ENCODE peak calls at places on chromosomes 7 and 10, in six cellular contexts. X is colonic mucosa, J is H9, T is B cell, L is fibroblast of mammary gland, N is neural crest cell. G is an unnamed sample.
A peak's percentile ranks its signal among the peaks of the same experiment; 100 is the strongest.

GRCh38 chr10:31940839-31941653 is 12.4 kb upstream of the ARHGAP12 start:
- DNase-seq in X (peak; percentile 44), J (no peak), T (no peak), L (peak; percentile 96), N (no peak), G (no peak)

GRCh38 chr7:66460921-66461361 is 167.7 kb upstream of the KCTD7 start:
- DNase-seq in X (no peak), J (no peak), T (no peak), L (peak; percentile 11), N (no peak), G (no peak)

GRCh38 chr7:149495785-149496641 is 1.6 kb downstream of the ZNF746 start:
- DNase-seq in X (peak; percentile 63), J (no peak), T (no peak), L (peak; percentile 81), N (no peak), G (peak; percentile 44)

GRCh38 chr10:89327803-89328441 is at the start of gene IFIT3:
- DNase-seq in X (peak; percentile 58), J (no peak), T (peak; percentile 35), L (peak; percentile 95), N (peak; percentile 12), G (peak; percentile 32)

GRCh38 chr10:126663880-126664279 is 6.6 kb downstream of the C10orf90 start:
- DNase-seq in X (no peak), J (no peak), T (no peak), L (peak; percentile 94), N (no peak), G (no peak)

GRCh38 chr7:17299477-17299991 is 1.1 kb downstream of the AHR start:
- DNase-seq in X (peak; percentile 31), J (no peak), T (peak; percentile 7), L (no peak), N (no peak), G (peak; percentile 45)

GRCh38 chr10:98463976-98464754 is 17.4 kb upstream of the HPS1 start:
- DNase-seq in X (no peak), J (no peak), T (no peak), L (no peak), N (no peak), G (peak; percentile 16)

GRCh38 chr7:3027005-3027404 is 16.7 kb downstream of the CARD11 start:
- DNase-seq in X (no peak), J (no peak), T (no peak), L (no peak), N (no peak), G (no peak)

GRCh38 chr10:70296406-70296899 is 12.6 kb upstream of the NPFFR1 start:
- DNase-seq in X (peak; percentile 59), J (peak; percentile 43), T (no peak), L (peak; percentile 96), N (no peak), G (no peak)

GRCh38 chr7:69906309-69906995 is 308.2 kb downstream of the AUTS2 start:
- DNase-seq in X (no peak), J (no peak), T (peak; percentile 15), L (peak; percentile 55), N (no peak), G (peak; percentile 28)

GRCh38 chr10:49324711-49325110 is 25.7 kb downstream of the C10orf71 start:
- DNase-seq in X (no peak), J (peak; percentile 44), T (no peak), L (no peak), N (no peak), G (no peak)

GRCh38 chr7:42910306-42910705 is 1.6 kb downstream of the C7orf25 start:
- DNase-seq in X (no peak), J (no peak), T (no peak), L (no peak), N (no peak), G (no peak)

GRCh38 chr7:131335639-131336400 is 8.1 kb downstream of the MKLN1 start:
- DNase-seq in X (no peak), J (no peak), T (no peak), L (no peak), N (no peak), G (no peak)

GRCh38 chr10:117138838-117139580 is 939 bp upstream of the VAX1 start:
- DNase-seq in X (no peak), J (peak; percentile 42), T (peak; percentile 44), L (no peak), N (peak; percentile 26), G (no peak)

GRCh38 chr7:101733713-101734475 is 83.5 kb upstream of the CUX1 start:
- DNase-seq in X (peak; percentile 52), J (peak; percentile 85), T (no peak), L (peak; percentile 14), N (peak; percentile 29), G (no peak)

GRCh38 chr7:150979706-150980390 is 1.7 kb upstream of the KCNH2 start:
- DNase-seq in X (no peak), J (no peak), T (no peak), L (no peak), N (no peak), G (no peak)

GRCh38 chr10:22619111-22619510 is 95.3 kb downstream of the PIP4K2A start:
- DNase-seq in X (no peak), J (no peak), T (no peak), L (peak; percentile 21), N (no peak), G (no peak)

GRCh38 chr10:3452234-3452633 is 279.7 kb upstream of the PITRM1 start:
- DNase-seq in X (peak; percentile 15), J (no peak), T (no peak), L (peak; percentile 97), N (no peak), G (no peak)

GRCh38 chr7:157490465-157490912 is 153.7 kb downstream of the DNAJB6 start:
- DNase-seq in X (no peak), J (no peak), T (no peak), L (peak; percentile 81), N (no peak), G (peak; percentile 71)

GRCh38 chr7:132485600-132486594 is 90.4 kb downstream of the PLXNA4 start:
- DNase-seq in X (no peak), J (no peak), T (no peak), L (no peak), N (no peak), G (peak; percentile 81)

GRCh38 chr10:209357-209756 is 74.1 kb downstream of the ZMYND11 start:
- DNase-seq in X (no peak), J (no peak), T (no peak), L (peak; percentile 28), N (no peak), G (no peak)

GRCh38 chr10:103448751-103449150 is 3.4 kb downstream of the CALHM2 start:
- DNase-seq in X (peak; percentile 34), J (no peak), T (no peak), L (peak; percentile 99), N (no peak), G (no peak)

GRCh38 chr10:8050561-8051108 is 3.9 kb upstream of the GATA3 start:
- DNase-seq in X (no peak), J (no peak), T (peak; percentile 55), L (no peak), N (no peak), G (peak; percentile 58)

GRCh38 chr10:49086889-49087288 is 28.4 kb downstream of the VSTM4 start:
- DNase-seq in X (no peak), J (no peak), T (no peak), L (no peak), N (no peak), G (no peak)

DNA sequence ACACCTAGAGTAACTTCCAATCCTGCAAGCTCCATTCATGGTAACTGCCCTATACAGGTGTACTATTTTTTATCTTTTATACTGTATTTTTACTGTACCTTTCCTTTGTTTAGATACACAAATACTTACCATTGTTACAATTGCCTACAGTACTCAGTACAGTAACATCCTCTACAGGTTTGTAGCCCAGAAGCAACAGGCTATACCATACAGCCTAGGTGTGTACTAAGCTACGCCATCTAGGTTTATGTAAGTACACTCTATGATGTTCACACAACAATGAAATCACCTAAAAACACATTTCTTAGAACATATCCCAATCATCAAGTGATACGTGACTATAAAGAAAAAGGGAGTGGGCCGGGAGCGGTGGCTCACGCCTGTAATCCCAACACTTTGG is 53.1 kb upstream of the SLIT1 start:
- DNase-seq in X (no peak), J (no peak), T (no peak), L (no peak), N (no peak), G (no peak)
- TF ChIP-seq CTCF in X (no peak), J (no peak), T (no peak), L (no peak), N (no peak), G (no peak)

GRCh38 chr7:50119815-50120637 is 27.0 kb upstream of the ZPBP start:
- DNase-seq in X (no peak), J (peak; percentile 64), T (peak; percentile 10), L (no peak), N (no peak), G (peak; percentile 64)
- TF ChIP-seq CTCF in X (no peak), J (peak; percentile 79), T (peak; percentile 69), L (no peak), N (peak; percentile 37), G (peak; percentile 64)

DNA sequence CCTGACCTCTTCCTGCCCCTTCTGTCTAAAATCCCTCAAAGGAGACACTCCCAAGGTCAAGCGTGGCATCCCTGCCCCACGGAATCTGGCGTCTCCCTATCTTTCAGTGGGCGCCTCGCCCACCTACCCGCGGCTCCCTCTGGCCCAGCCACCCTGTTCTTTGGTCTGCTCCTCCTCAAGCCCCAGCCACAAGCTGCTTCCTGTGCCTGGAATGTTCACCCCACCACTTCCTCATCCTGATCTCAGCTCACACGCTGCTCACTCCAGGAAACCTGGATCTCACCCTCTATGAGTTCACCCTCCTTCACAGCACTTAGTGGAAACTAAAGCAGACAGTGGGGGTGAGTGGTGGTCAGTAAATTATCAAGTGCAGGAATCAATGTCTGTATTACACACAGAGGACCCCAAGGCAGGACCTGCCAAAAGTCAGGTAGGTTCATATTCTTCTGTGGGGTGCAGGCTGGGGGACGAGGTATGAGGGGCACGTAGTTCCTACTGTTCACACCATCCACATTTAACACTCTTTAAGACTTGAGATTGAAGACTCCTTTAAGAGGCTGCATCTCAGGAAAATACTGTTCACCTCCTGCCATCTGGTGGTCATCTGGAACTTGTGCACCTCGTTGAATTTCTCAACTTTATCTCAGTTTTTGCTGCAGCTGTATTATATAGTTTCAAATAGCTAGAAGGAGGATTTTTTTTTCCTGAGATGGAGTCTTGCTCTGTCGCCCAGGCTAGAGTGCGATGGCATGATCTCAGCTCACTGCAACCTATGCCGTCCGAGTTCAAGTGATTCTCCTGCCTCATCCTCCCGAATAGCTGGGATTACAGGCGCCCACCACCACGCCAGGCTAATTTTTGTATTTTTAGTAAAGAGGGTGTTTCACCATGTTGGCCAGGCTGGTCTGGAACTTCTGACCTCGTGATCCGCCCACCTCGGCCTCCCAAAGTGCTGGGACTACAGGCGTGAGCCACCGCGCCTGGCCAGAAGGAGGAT is 166.6 kb downstream of the ARHGAP21 start:
- DNase-seq in X (peak; percentile 35), J (peak; percentile 45), T (no peak), L (peak; percentile 85), N (peak; percentile 63), G (peak; percentile 31)
- TF ChIP-seq CTCF in X (peak; percentile 46), J (peak; percentile 83), T (peak; percentile 72), L (peak; percentile 76), N (peak; percentile 85), G (peak; percentile 48)

GRCh38 chr10:110426294-110427153 is 71.2 kb upstream of the DUSP5 start:
- DNase-seq in X (no peak), J (no peak), T (no peak), L (peak; percentile 90), N (no peak), G (peak; percentile 34)
- TF ChIP-seq CTCF in X (no peak), J (no peak), T (no peak), L (no peak), N (no peak), G (no peak)

DNA sequence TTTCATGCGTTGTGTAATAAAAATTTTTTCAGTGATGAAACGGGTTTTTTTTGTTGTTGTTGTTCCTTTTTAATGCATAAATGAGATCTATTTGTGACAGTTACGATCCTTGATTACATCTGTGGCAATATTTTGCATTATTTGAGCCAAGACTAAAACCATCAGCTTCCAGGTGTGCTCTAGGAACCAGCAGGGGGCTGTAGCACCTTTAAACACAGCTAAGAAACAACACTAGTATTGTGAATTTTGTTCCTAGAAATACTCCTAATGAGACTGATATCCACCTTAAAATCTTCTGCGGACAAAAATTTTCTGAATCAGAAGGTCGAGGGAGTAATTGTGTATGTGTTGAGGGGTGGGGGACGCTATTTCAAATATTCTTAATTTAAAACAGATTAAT is 52.6 kb downstream of the FGFBP3 start:
- DNase-seq in X (no peak), J (no peak), T (no peak), L (peak; percentile 25), N (no peak), G (peak; percentile 26)
- TF ChIP-seq CTCF in X (no peak), J (peak; percentile 58), T (no peak), L (peak; percentile 43), N (peak; percentile 66), G (peak; percentile 36)

G was measured in activated CD8-positive, alpha-beta T cell treated with anti-CD3 and anti-CD28 coated beads for 36 hours.